ENCODE peak calls at places on chromosomes 6 and 20, in four cellular contexts. One of them, this sample, is unnamed.

GRCh38 chr6:44556046-44556445 is 168.5 kb downstream of the CDC5L start:
- DNase-seq in psoas muscle: no peak
- DNase-seq in mucosa of descending colon: no peak
- DNase-seq in NCI-H1105: no peak
- DNase-seq in this sample: no peak

GRCh38 chr6:84260926-84261325 is 33.5 kb upstream of the CEP162 start:
- DNase-seq in psoas muscle: no peak
- DNase-seq in mucosa of descending colon: no peak
- DNase-seq in NCI-H1105: no peak
- DNase-seq in this sample: no peak

GRCh38 chr6:81075974-81076373 is 676.5 kb downstream of the TENT5A start:
- DNase-seq in psoas muscle: no peak
- DNase-seq in mucosa of descending colon: no peak
- DNase-seq in NCI-H1105: no peak
- DNase-seq in this sample: no peak

GRCh38 chr6:106037060-106037459 is 49.1 kb upstream of the PRDM1 start:
- DNase-seq in psoas muscle: no peak
- DNase-seq in mucosa of descending colon: no peak
- DNase-seq in NCI-H1105: no peak
- DNase-seq in this sample: no peak

GRCh38 chr6:63347599-63347998 is 27.8 kb upstream of the LGSN start:
- DNase-seq in psoas muscle: no peak
- DNase-seq in mucosa of descending colon: no peak
- DNase-seq in NCI-H1105: no peak
- DNase-seq in this sample: peak

GRCh38 chr6:1385129-1386042 is 4.0 kb upstream of the FOXF2 start:
- DNase-seq in psoas muscle: no peak
- DNase-seq in mucosa of descending colon: no peak
- DNase-seq in NCI-H1105: no peak
- DNase-seq in this sample: no peak

GRCh38 chr6:145406733-145407256 is 328.5 kb downstream of the EPM2A start:
- DNase-seq in psoas muscle: no peak
- DNase-seq in mucosa of descending colon: no peak
- DNase-seq in NCI-H1105: no peak
- DNase-seq in this sample: no peak

GRCh38 chr20:31837896-31838397 is 7.5 kb downstream of the FOXS1 start:
- DNase-seq in psoas muscle: no peak
- DNase-seq in mucosa of descending colon: no peak
- DNase-seq in NCI-H1105: no peak
- DNase-seq in this sample: peak

GRCh38 chr6:111871725-111872520 is 1.3 kb downstream of the FYN start:
- DNase-seq in psoas muscle: no peak
- DNase-seq in mucosa of descending colon: peak
- DNase-seq in NCI-H1105: peak
- DNase-seq in this sample: no peak

GRCh38 chr6:3732345-3733141 is 19.0 kb downstream of the PXDC1 start:
- DNase-seq in psoas muscle: peak
- DNase-seq in mucosa of descending colon: peak
- DNase-seq in NCI-H1105: peak
- DNase-seq in this sample: peak

GRCh38 chr6:148291876-148292275 is 50.8 kb upstream of the SASH1 start:
- DNase-seq in psoas muscle: no peak
- DNase-seq in mucosa of descending colon: no peak
- DNase-seq in NCI-H1105: no peak
- DNase-seq in this sample: no peak

GRCh38 chr20:48283470-48284110 is 498.3 kb upstream of the SULF2 start:
- DNase-seq in psoas muscle: peak
- DNase-seq in mucosa of descending colon: peak
- DNase-seq in NCI-H1105: no peak
- DNase-seq in this sample: peak

GRCh38 chr6:5995705-5996686 is 10.7 kb downstream of the NRN1 start:
- DNase-seq in psoas muscle: peak
- DNase-seq in mucosa of descending colon: peak
- DNase-seq in NCI-H1105: no peak
- DNase-seq in this sample: peak

GRCh38 chr6:35775031-35775430 is 1.4 kb upstream of the CLPSL2 start:
- DNase-seq in psoas muscle: no peak
- DNase-seq in mucosa of descending colon: no peak
- DNase-seq in NCI-H1105: no peak
- DNase-seq in this sample: no peak

GRCh38 chr6:56279346-56280080 is 32.1 kb upstream of the COL21A1 start:
- DNase-seq in psoas muscle: no peak
- DNase-seq in mucosa of descending colon: no peak
- DNase-seq in NCI-H1105: no peak
- DNase-seq in this sample: peak

This sample was measured in A172.